ENCODE peak calls at places on chromosomes 1 and 21, in nine cellular contexts. T, E, C, X, Q, R, H, K and A are unnamed samples.

GRCh38 chr21:43922949-43923348 is 57.9 kb downstream of the AGPAT3 start:
- DNase-seq in T (no peak), C (no peak), X (no peak), E (no peak), K (no peak), Q (no peak), H (peak), R (no peak), A (no peak)

GRCh38 chr1:190138266-190138665 is 339.4 kb downstream of the BRINP3 start:
- DNase-seq in K (no peak), H (no peak), R (no peak), X (no peak), Q (no peak), C (no peak), E (no peak), T (no peak), A (no peak)

GRCh38 chr1:12541274-12542137 is 76.5 kb downstream of the DHRS3 start:
- DNase-seq in H (no peak), R (no peak), T (peak), X (peak), K (no peak), E (peak), C (no peak), Q (no peak), A (peak)

GRCh38 chr1:117818456-117818855 is 111.0 kb downstream of the GDAP2 start:
- DNase-seq in Q (no peak), H (no peak), C (no peak), R (no peak), E (no peak), T (no peak), X (no peak), K (no peak), A (no peak)

GRCh38 chr1:34597877-34598514 is 156.9 kb upstream of the GJB5 start:
- DNase-seq in R (peak), Q (peak), K (peak), T (peak), E (peak), H (peak), X (peak), C (peak), A (no peak)

GRCh38 chr1:229953736-229954326 is 113.2 kb upstream of the GALNT2 start:
- DNase-seq in H (no peak), Q (no peak), T (no peak), X (no peak), K (no peak), C (no peak), R (no peak), E (no peak), A (no peak)

GRCh38 chr1:199150764-199151163 is 511.9 kb downstream of the PTPRC start:
- DNase-seq in K (no peak), R (no peak), T (no peak), Q (no peak), E (no peak), X (no peak), C (no peak), H (no peak), A (no peak)

GRCh38 chr1:236854602-236854978 is 59.5 kb downstream of the MTR start:
- DNase-seq in C (peak), R (peak), Q (no peak), K (no peak), H (no peak), T (peak), X (no peak), E (no peak), A (no peak)

GRCh38 chr1:39122056-39122455 is 82.4 kb upstream of the MACF1 start:
- DNase-seq in E (no peak), C (no peak), Q (no peak), H (no peak), T (no peak), R (no peak), K (no peak), X (no peak), A (no peak)

GRCh38 chr1:203448521-203449061 is 27.0 kb upstream of the PRELP start:
- DNase-seq in X (peak), H (no peak), R (no peak), C (no peak), E (no peak), K (no peak), T (no peak), Q (no peak), A (peak)

GRCh38 chr1:178998295-178998694 is 27.4 kb upstream of the FAM20B start:
- DNase-seq in C (no peak), K (no peak), T (no peak), H (no peak), X (no peak), E (no peak), R (no peak), Q (no peak), A (no peak)

GRCh38 chr1:204358145-204358544 is 1.6 kb downstream of the PLEKHA6 start:
- DNase-seq in X (no peak), R (no peak), E (no peak), Q (no peak), H (peak), K (no peak), C (no peak), T (no peak), A (no peak)

GRCh38 chr1:155893389-155894142 is 17.6 kb downstream of the RIT1 start:
- DNase-seq in H (no peak), E (no peak), Q (peak), X (peak), C (peak), T (peak), K (no peak), R (no peak), A (no peak)
- H3K4me3 ChIP-seq in H (no peak), E (no peak), Q (peak), X (no peak), C (no peak), T (no peak), K (no peak), R (no peak), A (no peak)

DNA sequence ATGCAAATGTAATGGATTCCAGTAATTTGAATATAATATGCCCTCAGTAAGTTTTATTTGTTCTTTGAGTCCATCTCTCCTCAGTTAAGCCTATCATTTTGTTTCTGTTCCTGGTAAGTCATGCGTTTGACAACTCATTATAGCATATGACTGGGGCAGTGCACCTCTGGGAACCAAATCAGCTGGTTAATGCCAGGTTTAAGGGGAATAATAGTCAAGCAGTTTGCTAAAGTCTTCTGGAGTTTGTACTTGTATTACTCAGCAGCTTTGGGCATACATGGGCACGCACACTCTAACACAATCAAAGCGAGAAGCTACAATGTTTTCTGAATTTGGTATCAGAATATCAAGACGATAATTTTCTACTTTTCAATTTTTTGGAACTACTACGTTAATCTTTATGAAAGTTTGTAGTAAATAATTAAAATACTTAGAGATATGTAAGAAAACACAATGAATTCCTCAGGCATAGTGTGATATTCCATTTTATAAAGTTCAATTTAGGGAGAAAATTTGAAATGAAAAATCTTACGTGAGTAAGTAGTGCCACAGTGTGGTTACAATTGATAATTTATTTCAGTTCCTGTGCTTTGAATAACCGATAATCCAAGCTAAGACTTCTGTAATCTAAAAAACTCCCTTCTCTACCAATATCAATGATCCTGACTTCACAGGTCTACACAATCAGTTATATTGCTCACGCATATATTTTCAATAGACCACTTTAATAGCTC is 43.8 kb upstream of the KCTD3 start:
- DNase-seq in R (peak), E (peak), C (no peak), X (no peak), K (no peak), H (no peak), Q (no peak), T (peak), A (no peak)
- H3K4me3 ChIP-seq in R (no peak), E (no peak), C (no peak), X (no peak), K (no peak), H (no peak), Q (no peak), T (no peak), A (no peak)

GRCh38 chr1:155008015-155008941 is 5.7 kb downstream of the ZBTB7B start:
- DNase-seq in R (no peak), C (no peak), H (no peak), X (no peak), T (no peak), E (no peak), Q (no peak), K (no peak), A (no peak)
- H3K4me3 ChIP-seq in R (no peak), C (no peak), H (no peak), X (peak), T (no peak), E (no peak), Q (peak), K (no peak), A (no peak)

GRCh38 chr21:35508389-35508888 is 459.3 kb upstream of the RUNX1 start:
- DNase-seq in E (no peak), Q (peak), K (no peak), C (peak), H (no peak), R (no peak), T (peak), X (peak), A (no peak)
- H3K4me3 ChIP-seq in E (no peak), Q (no peak), K (no peak), C (no peak), H (no peak), R (no peak), T (no peak), X (no peak), A (no peak)

GRCh38 chr1:30760596-30761311 is 3.2 kb upstream of the LAPTM5 start:
- DNase-seq in H (no peak), K (no peak), R (no peak), T (no peak), C (no peak), E (no peak), Q (no peak), X (no peak), A (no peak)
- H3K4me3 ChIP-seq in H (no peak), K (no peak), R (no peak), T (no peak), C (no peak), E (no peak), Q (no peak), X (no peak), A (no peak)

GRCh38 chr1:235075955-235076308 is 52.7 kb downstream of the TOMM20 start:
- DNase-seq in C (no peak), E (no peak), K (no peak), R (no peak), H (no peak), X (no peak), Q (no peak), T (no peak), A (no peak)

GRCh38 chr1:235076504-235077162 is 52.0 kb downstream of the TOMM20 start:
- DNase-seq in C (no peak), T (no peak), Q (no peak), H (no peak), K (no peak), X (no peak), E (no peak), R (no peak), A (no peak)

GRCh38 chr1:235074335-235075120 is 54.1 kb downstream of the TOMM20 start:
- DNase-seq in C (no peak), E (peak), X (no peak), T (peak), K (peak), H (peak), Q (no peak), R (no peak), A (no peak)

GRCh38 chr1:235073968-235074334 is 54.7 kb downstream of the TOMM20 start:
- DNase-seq in K (peak), T (no peak), C (no peak), R (no peak), H (no peak), X (no peak), E (no peak), Q (no peak), A (no peak)

GRCh38 chr1:235075121-235075954 is 53.3 kb downstream of the TOMM20 start:
- DNase-seq in E (no peak), Q (peak), R (no peak), H (no peak), C (peak), X (peak), K (peak), T (peak), A (peak)
- H3K4me3 ChIP-seq in E (no peak), Q (peak), R (no peak), H (no peak), C (peak), X (peak), K (no peak), T (no peak), A (no peak)

DNA sequence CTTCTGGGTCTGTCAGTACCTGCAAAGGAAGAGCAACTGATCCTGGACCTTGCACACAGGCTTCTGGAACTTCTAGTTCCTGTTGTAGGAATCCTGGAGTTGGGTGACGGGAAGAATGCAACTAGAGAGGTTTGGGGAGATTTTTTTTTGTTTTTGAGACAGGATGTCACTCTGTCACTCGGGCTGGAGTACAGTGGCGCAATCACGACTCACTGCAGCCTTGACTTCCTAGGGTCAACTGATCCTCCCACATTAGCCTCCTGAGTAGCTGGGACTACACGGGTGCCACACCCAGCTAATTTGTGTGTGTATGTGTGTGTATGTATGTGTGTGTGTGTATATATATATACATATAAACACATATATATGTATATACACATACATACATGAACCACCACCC is 18.8 kb downstream of the ENTREP3 start:
- DNase-seq in X (no peak), C (no peak), H (no peak), Q (no peak), T (no peak), E (no peak), R (no peak), K (no peak), A (no peak)
- H3K4me3 ChIP-seq in X (no peak), C (no peak), H (no peak), Q (no peak), T (no peak), E (no peak), R (no peak), K (no peak), A (no peak)